ENCODE peak calls at places on chromosomes 1 and 21, in seven cellular contexts. W is effector memory CD8-positive, alpha-beta T cell; Z is adrenal gland; O is GM04503; G is RKO; T is T47D; S is CD4-positive, alpha-beta memory T cell. E is an unnamed sample.

GRCh38 chr1:2466834-2467554 is 9.1 kb upstream of the PLCH2 start:
- DNase-seq in Z (no peak), S (no peak), T (peak; percentile 35), O (no peak), W (no peak), G (no peak), E (no peak)

GRCh38 chr21:40049031-40049958 is 182.1 kb downstream of the PCP4 start:
- DNase-seq in G (peak; percentile 71), O (no peak), S (no peak), Z (peak; percentile 65), W (no peak), T (no peak), E (peak; percentile 72)

GRCh38 chr1:47440849-47441170 is 3.0 kb downstream of the FOXD2 start:
- DNase-seq in W (no peak), G (no peak), O (no peak), Z (no peak), T (peak; percentile 53), S (no peak), E (no peak)

GRCh38 chr21:17726047-17726446 is 93.1 kb downstream of the C21orf91 start:
- DNase-seq in G (peak; percentile 30), Z (no peak), W (no peak), O (no peak), S (no peak), T (peak; percentile 46), E (peak; percentile 24)

GRCh38 chr21:46416551-46416950 is 42.1 kb upstream of the DIP2A start:
- DNase-seq in T (no peak), G (no peak), W (no peak), Z (no peak), O (no peak), S (no peak), E (no peak)

GRCh38 chr1:41672641-41673313 is 188.3 kb upstream of the EDN2 start:
- DNase-seq in S (no peak), T (no peak), O (no peak), G (no peak), W (no peak), Z (no peak), E (peak; percentile 46)

GRCh38 chr21:15735409-15735808 is 5.6 kb downstream of the USP25 start:
- DNase-seq in S (no peak), W (no peak), O (no peak), G (no peak), Z (no peak), T (no peak), E (no peak)

GRCh38 chr1:167158095-167158812 is 62.4 kb upstream of the POU2F1 start:
- DNase-seq in T (no peak), O (no peak), G (no peak), Z (no peak), S (no peak), W (no peak), E (no peak)

GRCh38 chr1:22236151-22236550 is 93.3 kb upstream of the WNT4 start:
- DNase-seq in S (no peak), G (no peak), T (no peak), O (no peak), W (no peak), Z (no peak), E (no peak)

GRCh38 chr21:40512590-40512989 is 334.4 kb downstream of the DSCAM start:
- DNase-seq in W (no peak), Z (no peak), O (no peak), T (peak; percentile 15), S (no peak), G (no peak), E (no peak)

GRCh38 chr1:82161651-82162238 is 361.0 kb downstream of the ADGRL2 start:
- DNase-seq in O (no peak), S (peak; percentile 10), G (no peak), Z (peak; percentile 21), T (no peak), W (no peak), E (no peak)

GRCh38 chr1:12339410-12339809 is 109.6 kb downstream of the VPS13D start:
- DNase-seq in G (no peak), O (no peak), Z (no peak), T (no peak), S (no peak), W (no peak), E (no peak)

GRCh38 chr1:24317081-24317480 is 2.1 kb upstream of the GRHL3 start:
- DNase-seq in W (no peak), T (no peak), G (no peak), Z (no peak), S (no peak), O (no peak), E (no peak)

GRCh38 chr1:145730467-145730866 is 11.2 kb downstream of the CD160 start:
- DNase-seq in W (no peak), Z (no peak), S (no peak), T (no peak), G (no peak), O (no peak), E (no peak)

GRCh38 chr1:93980320-93980744 is 71.1 kb upstream of the GCLM start:
- DNase-seq in O (no peak), Z (no peak), G (peak; percentile 14), W (no peak), S (no peak), T (no peak), E (no peak)

GRCh38 chr1:89855413-89856123 is 34.7 kb downstream of the LRRC8D start:
- DNase-seq in W (no peak), G (peak; percentile 20), T (no peak), O (no peak), S (peak; percentile 82), Z (no peak), E (peak; percentile 47)

GRCh38 chr1:54944610-54945392 is 35.6 kb upstream of the TMEM61 start:
- DNase-seq in S (peak; percentile 68), O (no peak), Z (peak; percentile 77), W (peak; percentile 63), T (peak; percentile 86), G (peak; percentile 78), E (peak; percentile 69)

GRCh38 chr1:80143361-80143760 is 1136.8 kb upstream of the ADGRL4 start:
- DNase-seq in S (no peak), G (no peak), W (no peak), Z (no peak), T (no peak), O (no peak), E (no peak)

GRCh38 chr21:28393279-28393678 is 599.4 kb downstream of the LTN1 start:
- DNase-seq in W (no peak), G (no peak), O (no peak), Z (no peak), T (peak; percentile 89), S (no peak), E (no peak)

GRCh38 chr1:175210744-175211143 is 18.2 kb upstream of the KIAA0040 start:
- DNase-seq in Z (no peak), O (no peak), G (no peak), S (no peak), T (no peak), W (no peak), E (no peak)

GRCh38 chr21:37766104-37766503 is 150.2 kb downstream of the KCNJ6 start:
- DNase-seq in O (no peak), S (no peak), Z (no peak), G (no peak), W (no peak), T (no peak), E (no peak)

GRCh38 chr1:145999321-146000024 is 3.1 kb upstream of the TXNIP start:
- DNase-seq in Z (no peak), S (peak; percentile 65), T (no peak), W (peak; percentile 24), G (no peak), O (no peak), E (no peak)

GRCh38 chr21:29155118-29155932 is 24.9 kb downstream of the MAP3K7CL start:
- DNase-seq in T (peak; percentile 25), O (no peak), S (no peak), Z (no peak), W (no peak), G (no peak), E (peak; percentile 64)

GRCh38 chr1:234186037-234186688 is 187.1 kb upstream of the COA6 start:
- DNase-seq in Z (no peak), O (no peak), G (peak; percentile 77), W (no peak), S (no peak), T (no peak), E (no peak)

E was measured in HFFc6.